ENCODE peak calls at places on chromosome X, in six cellular contexts. I is suprapubic skin, H is right lobe of liver, G is fibroblast of lung, D is neural progenitor cell, R is lower lobe of right lung. M is an unnamed sample.
A peak's percentile ranks its signal among the peaks of the same experiment; 100 is the strongest.

GRCh38 chrX:39996561-39996960 is 101.2 kb downstream of the BCOR start:
- DNase-seq in I (no peak), H (no peak), G (no peak), D (no peak), R (no peak), M (no peak)

GRCh38 chrX:109774706-109775105 is 41.6 kb upstream of the ACSL4 start:
- DNase-seq in I (no peak), H (no peak), G (peak; percentile 81), D (no peak), R (no peak), M (no peak)

GRCh38 chrX:124680287-124680686 is 333.9 kb downstream of the SH2D1A start:
- DNase-seq in I (no peak), H (no peak), G (no peak), D (no peak), R (no peak), M (no peak)

GRCh38 chrX:139815771-139816170 is 107.8 kb upstream of the MCF2 start:
- DNase-seq in I (no peak), H (no peak), G (no peak), D (no peak), R (no peak), M (no peak)

GRCh38 chrX:1205681-1206611 is 6.5 kb downstream of the CRLF2 start:
- DNase-seq in I (no peak), H (no peak), G (peak; percentile 57), D (peak; percentile 94), R (no peak), M (no peak)

GRCh38 chrX:107775734-107776511 is at the start of gene TSC22D3:
- DNase-seq in I (peak; percentile 86), H (peak; percentile 88), G (peak; percentile 79), D (peak; percentile 87), R (peak; percentile 87), M (peak; percentile 17)

GRCh38 chrX:22742174-22742573 is 257.6 kb upstream of the DDX53 start:
- DNase-seq in I (no peak), H (no peak), G (peak; percentile 94), D (no peak), R (no peak), M (no peak)

GRCh38 chrX:41705680-41706374 is 17.1 kb downstream of the GPR34 start:
- DNase-seq in I (no peak), H (no peak), G (no peak), D (no peak), R (no peak), M (no peak)

GRCh38 chrX:40142417-40142816 is 44.7 kb upstream of the BCOR start:
- DNase-seq in I (no peak), H (no peak), G (no peak), D (no peak), R (no peak), M (no peak)

GRCh38 chrX:74104356-74105065 is 199.5 kb upstream of the ZCCHC13 start:
- DNase-seq in I (no peak), H (no peak), G (no peak), D (no peak), R (no peak), M (no peak)

GRCh38 chrX:106050054-106050453 is 11.5 kb upstream of the SERPINA7 start:
- DNase-seq in I (no peak), H (no peak), G (no peak), D (no peak), R (no peak), M (no peak)

GRCh38 chrX:1893758-1894294 is 279.0 kb downstream of the ASMT start:
- DNase-seq in I (no peak), H (no peak), G (no peak), D (no peak), R (no peak), M (no peak)

GRCh38 chrX:48681539-48682183 is 1.9 kb upstream of the WAS start:
- DNase-seq in I (no peak), H (no peak), G (no peak), D (no peak), R (no peak), M (no peak)

GRCh38 chrX:53223955-53224859 is 800 bp downstream of the KDM5C start:
- DNase-seq in I (no peak), H (no peak), G (peak; percentile 33), D (peak; percentile 55), R (no peak), M (peak; percentile 4)

GRCh38 chrX:80765226-80765625 is 44.5 kb downstream of the BRWD3 start:
- DNase-seq in I (no peak), H (no peak), G (peak; percentile 51), D (no peak), R (no peak), M (no peak)

GRCh38 chrX:115591856-115592842 is 31.2 kb downstream of the PLS3 start:
- DNase-seq in I (no peak), H (no peak), G (no peak), D (no peak), R (no peak), M (no peak)

GRCh38 chrX:87299563-87300160 is 217.9 kb upstream of the KLHL4 start:
- DNase-seq in I (no peak), H (no peak), G (peak; percentile 24), D (peak; percentile 19), R (no peak), M (no peak)

GRCh38 chrX:73758253-73758652 is 195.3 kb downstream of the CHIC1 start:
- DNase-seq in I (no peak), H (no peak), G (no peak), D (no peak), R (no peak), M (no peak)

GRCh38 chrX:17474892-17475291 is 99.9 kb downstream of the NHS start:
- DNase-seq in I (no peak), H (no peak), G (no peak), D (no peak), R (no peak), M (no peak)

GRCh38 chrX:149221246-149221645 is 283.9 kb downstream of the IDS start:
- DNase-seq in I (no peak), H (no peak), G (no peak), D (no peak), R (no peak), M (no peak)

GRCh38 chrX:150364347-150365050 is 1.4 kb downstream of the MAMLD1 start:
- DNase-seq in I (no peak), H (peak; percentile 59), G (peak; percentile 9), D (peak; percentile 65), R (peak; percentile 45), M (no peak)

DNA sequence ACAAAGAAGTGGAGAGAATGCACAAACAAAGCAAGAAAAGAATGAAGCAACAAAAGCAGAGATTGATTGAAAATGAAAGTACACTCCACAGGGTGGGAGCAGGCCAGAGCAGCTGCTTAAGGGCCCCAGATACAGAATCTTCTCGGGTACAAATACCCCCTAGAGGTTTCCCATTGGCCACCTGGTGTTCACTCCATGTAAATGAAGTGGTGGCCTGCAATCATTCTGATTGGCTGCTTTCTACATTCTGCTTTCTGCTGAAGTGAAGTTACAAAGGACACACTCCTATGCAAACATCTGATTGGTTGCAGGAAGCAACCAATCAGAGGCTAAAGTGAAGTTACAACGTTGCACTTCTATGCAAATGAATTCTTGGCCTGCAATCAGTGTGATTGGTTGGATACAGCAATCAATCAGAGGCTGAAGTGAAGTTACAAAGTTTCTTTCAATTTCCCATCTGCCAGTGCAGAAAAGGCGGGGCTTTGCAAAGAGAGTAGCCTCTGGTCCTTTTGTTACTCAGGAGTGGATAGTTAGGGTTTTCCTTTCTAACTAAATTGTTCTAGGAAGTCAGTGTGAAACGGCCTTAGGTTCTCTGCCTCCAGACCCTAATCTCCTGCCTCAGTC is 19.0 kb upstream of the GPC4 start:
- DNase-seq in I (no peak), H (no peak), G (no peak), D (no peak), R (no peak), M (no peak)
- H3K27me3 ChIP-seq in I (no peaks in the 10 kb centered on the region), H (no peaks in the 10 kb centered on the region), G (no peaks in the 10 kb centered on the region), D (no peaks in the 10 kb centered on the region), R (no peaks in the 10 kb centered on the region), M (no peaks in the 10 kb centered on the region)

DNA sequence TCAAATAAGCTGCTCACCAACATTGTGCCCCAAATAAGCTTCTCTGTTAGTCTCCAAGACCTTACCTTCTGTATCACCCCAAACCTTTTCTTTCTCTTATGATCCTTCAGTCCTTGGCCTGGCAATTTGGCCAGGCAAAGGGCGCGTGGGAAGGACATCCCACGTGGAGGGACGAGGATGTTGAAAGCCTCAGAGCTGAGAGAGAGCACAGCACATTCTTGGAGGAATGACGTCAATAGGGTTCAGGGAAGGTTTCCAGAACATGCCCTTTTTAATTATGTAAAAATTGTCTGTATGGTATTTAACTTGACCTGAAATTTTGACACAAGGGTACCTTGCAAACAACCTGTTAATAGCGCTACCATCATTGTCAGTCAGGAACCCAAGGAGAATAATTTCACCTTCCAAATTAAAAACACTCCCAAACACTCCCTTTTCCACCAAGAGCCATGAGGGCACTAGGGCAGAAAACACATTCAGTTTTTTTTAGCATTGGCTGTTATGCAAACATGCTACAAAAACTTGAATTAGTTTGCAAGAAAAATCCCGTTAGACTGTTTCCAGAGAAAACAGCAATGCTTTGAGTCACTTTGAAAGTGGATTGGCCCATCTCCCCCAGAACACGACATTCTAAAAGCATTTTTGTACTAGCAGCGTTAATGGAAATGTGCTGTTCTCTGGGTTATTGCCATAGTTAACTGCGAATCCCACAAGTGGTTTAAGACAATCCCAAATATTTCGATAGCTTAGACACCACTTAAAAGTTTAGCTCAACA is 183.2 kb upstream of the PUDP start:
- DNase-seq in I (no peak), H (no peak), G (peak; percentile 84), D (no peak), R (no peak), M (no peak)
- H3K27ac ChIP-seq in I (peak overlapping the region; percentile 29), H (no peak overlapping the region), G (peak overlapping the region; percentile 80), D (no peak overlapping the region), R (no peak overlapping the region), M (no peak overlapping the region)

DNA sequence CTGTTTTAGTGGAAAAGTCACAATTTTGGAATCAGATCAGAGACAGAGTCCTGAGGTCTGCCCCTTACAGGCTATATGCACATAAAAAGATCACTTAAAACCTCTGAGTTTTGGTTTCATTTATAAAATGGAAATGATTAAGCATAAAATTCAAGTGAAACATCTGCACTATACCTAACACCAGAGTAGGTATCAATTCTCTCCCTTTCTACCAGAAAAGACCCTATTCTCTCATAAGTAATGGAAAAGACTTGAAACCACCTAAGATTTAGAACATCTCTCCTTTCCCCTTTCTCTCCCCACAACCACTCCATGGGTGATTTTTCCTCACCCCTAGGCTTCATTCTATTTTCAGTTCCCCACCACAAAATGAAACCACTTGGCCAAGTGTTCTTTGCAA is 907 bp downstream of the LHFPL1 start:
- DNase-seq in I (no peak), H (no peak), G (no peak), D (no peak), R (no peak), M (no peak)
- H3K27me3 ChIP-seq in I (no peaks in the 10 kb centered on the region), H (no peaks in the 10 kb centered on the region), G (no peaks in the 10 kb centered on the region), D (no peaks in the 10 kb centered on the region), R (no peaks in the 10 kb centered on the region), M (no peaks in the 10 kb centered on the region)

GRCh38 chrX:9529223-9529622 is 64.4 kb downstream of the TBL1X start:
- DNase-seq in I (no peak), H (no peak), G (no peak), D (no peak), R (no peak), M (no peak)
- H3K27ac ChIP-seq in I (no peak overlapping the region), H (no peak overlapping the region), G (no peak overlapping the region), D (no peak overlapping the region), R (no peak overlapping the region), M (no peak overlapping the region)